ENCODE peak calls at places on chromosomes 12 and 14, in ten cellular contexts. M, P, Q, L, Z, K, U, C, F and D are unnamed samples.

GRCh38 chr12:84033162-84033561 is 879.4 kb downstream of the SLC6A15 start:
- DNase-seq in C (no peak), L (no peak), Z (no peak), P (no peak), F (no peak), K (no peak), M (no peak), Q (no peak), U (no peak), D (no peak)

GRCh38 chr12:67747869-67748760 is 99.6 kb downstream of the DYRK2 start:
- DNase-seq in U (no peak), K (peak; percentile 41), L (no peak), P (peak; percentile 75), C (no peak), M (peak; percentile 42), F (no peak), Z (no peak), Q (no peak), D (peak; percentile 92)

GRCh38 chr12:5050542-5050941 is 6.9 kb downstream of the KCNA5 start:
- DNase-seq in K (no peak), Z (no peak), Q (no peak), P (no peak), C (no peak), M (no peak), L (no peak), U (no peak), F (no peak), D (no peak)

GRCh38 chr12:66144796-66145754 is 14.5 kb upstream of the LLPH start:
- DNase-seq in P (peak; percentile 66), Z (no peak), L (peak; percentile 66), M (peak; percentile 52), K (peak; percentile 80), C (peak; percentile 43), F (no peak), U (no peak), Q (no peak), D (no peak)

GRCh38 chr12:68001486-68002466 is 12.5 kb downstream of the IFNG-AS1 start:
- DNase-seq in M (no peak), Z (no peak), Q (no peak), U (no peak), L (no peak), F (no peak), C (peak; percentile 7), P (peak; percentile 23), K (peak; percentile 8), D (no peak)

GRCh38 chr12:103955811-103956514 is 9.7 kb upstream of the TDG start:
- DNase-seq in F (no peak), U (no peak), P (no peak), M (no peak), Q (no peak), Z (no peak), K (no peak), L (peak; percentile 70), C (no peak), D (no peak)

GRCh38 chr12:106030210-106031175 is 108.3 kb downstream of the NUAK1 start:
- DNase-seq in Q (no peak), K (peak; percentile 98), F (no peak), M (no peak), L (no peak), Z (no peak), U (no peak), P (peak; percentile 64), C (peak; percentile 97), D (peak; percentile 85)

GRCh38 chr14:96167224-96168148 is 37.2 kb upstream of the BDKRB2 start:
- DNase-seq in P (peak; percentile 75), C (peak; percentile 72), M (no peak), U (no peak), L (peak; percentile 46), K (peak; percentile 87), Z (no peak), F (peak; percentile 58), Q (no peak), D (no peak)

GRCh38 chr14:30525833-30526232 is 33.1 kb upstream of the G2E3 start:
- DNase-seq in Z (no peak), M (no peak), K (peak; percentile 21), L (no peak), U (no peak), C (peak; percentile 8), P (no peak), Q (no peak), F (no peak), D (no peak)

GRCh38 chr14:69667938-69668336 is 56.5 kb downstream of the SUSD6 start:
- DNase-seq in L (no peak), M (no peak), P (no peak), C (no peak), F (no peak), Q (no peak), Z (no peak), K (no peak), U (no peak), D (no peak)

GRCh38 chr12:101764393-101764792 is 25.1 kb upstream of the SYCP3 start:
- DNase-seq in P (no peak), C (no peak), Z (no peak), F (no peak), K (no peak), L (no peak), M (no peak), Q (no peak), U (no peak), D (no peak)

GRCh38 chr14:50792058-50792477 is 38.9 kb downstream of the NIN start:
- DNase-seq in M (no peak), C (no peak), K (peak; percentile 79), Q (no peak), F (no peak), L (no peak), Z (peak; percentile 49), U (no peak), P (no peak), D (no peak)

GRCh38 chr14:92970233-92970625 is 47.3 kb downstream of the CHGA start:
- DNase-seq in F (no peak), Z (no peak), C (no peak), K (no peak), P (no peak), L (no peak), M (no peak), U (no peak), Q (no peak), D (no peak)

DNA sequence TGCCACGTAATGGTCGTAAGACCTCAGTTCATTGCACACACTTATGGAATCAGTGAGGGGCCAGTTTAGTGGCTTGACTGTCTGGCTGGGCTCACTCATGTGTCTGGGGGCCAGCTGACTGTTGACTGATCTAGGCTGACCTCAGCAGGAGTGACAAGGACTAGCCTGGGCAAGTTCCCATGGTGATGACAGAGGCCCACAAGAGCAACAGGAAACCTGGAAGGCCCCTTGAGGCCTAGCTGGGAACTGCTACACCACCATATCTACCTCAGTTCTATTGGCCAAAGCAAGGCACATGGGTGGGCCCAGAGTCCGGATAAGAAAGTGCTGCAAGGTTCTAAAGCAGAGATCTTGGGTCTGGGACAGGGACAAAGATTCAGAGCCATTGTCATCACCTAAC is 21.3 kb upstream of the RFLNA start:
- DNase-seq in Z (peak; percentile 30), F (no peak), P (peak; percentile 67), C (no peak), U (no peak), Q (peak; percentile 24), M (peak; percentile 79), K (no peak), L (peak; percentile 94), D (peak; percentile 17)
- TF ChIP-seq CTCF in Z (peak; percentile 57), F (no peak), P (peak; percentile 21), C (peak; percentile 27), U (no peak), Q (peak; percentile 43), M (no peak), K (peak; percentile 30), L (peak; percentile 74), D (peak; percentile 37)

DNA sequence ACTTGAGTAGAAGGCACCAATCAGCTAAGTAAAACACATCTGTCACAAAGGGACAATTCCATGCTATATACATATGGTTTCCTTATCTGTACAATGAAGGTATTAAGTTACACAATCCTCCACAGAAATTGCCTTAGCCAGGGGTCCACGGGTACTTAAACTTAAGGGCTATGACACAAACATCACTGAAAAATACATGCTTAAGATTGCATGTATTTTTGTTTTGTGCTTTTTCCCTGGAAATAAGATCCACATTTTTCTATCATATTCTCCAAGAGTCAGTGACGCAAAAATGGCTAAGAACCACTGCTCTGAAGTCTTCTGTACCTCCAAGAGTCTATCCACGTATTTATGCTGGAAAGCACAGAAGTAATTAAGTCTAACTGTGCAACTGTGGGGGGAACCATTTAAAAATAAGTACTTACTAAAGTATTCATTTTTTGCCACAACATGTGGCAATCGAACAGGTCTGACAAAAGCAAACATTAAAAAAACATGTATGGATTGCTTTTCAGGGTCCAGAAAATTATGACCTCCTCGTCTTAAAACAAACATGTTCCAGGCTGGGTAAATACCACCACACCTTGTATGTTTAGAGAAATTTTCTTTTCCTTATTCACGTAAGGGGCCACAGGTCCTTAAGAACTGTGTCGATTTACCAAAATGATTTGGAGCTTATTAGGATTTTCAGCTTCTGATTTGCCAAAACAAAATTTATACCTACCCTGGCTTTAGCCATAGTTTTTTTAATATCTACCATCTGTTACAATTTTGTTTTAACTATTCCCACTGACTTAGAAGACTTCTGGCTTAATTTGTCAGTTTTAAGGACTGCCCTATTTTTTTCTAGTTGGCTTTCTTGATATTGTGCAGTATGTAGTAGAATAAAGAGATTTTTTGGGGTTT is 2.8 kb downstream of the SLC38A2 start:
- DNase-seq in K (no peak), P (no peak), L (no peak), Q (no peak), F (no peak), M (no peak), U (no peak), Z (no peak), C (no peak), D (no peak)
- H3K4me3 ChIP-seq in K (peak overlapping the region; percentile 95), P (peak overlapping the region; percentile 97), L (peak overlapping the region; percentile 98), Q (peak overlapping the region; percentile 96), F (peak overlapping the region; percentile 90), M (peak overlapping the region; percentile 80), U (peak overlapping the region; percentile 99), Z (peak overlapping the region; percentile 93), C (peak overlapping the region; percentile 88), D (peak overlapping the region; percentile 83)

GRCh38 chr12:116009805-116010204 is 267.7 kb downstream of the MED13L start:
- DNase-seq in C (no peak), M (no peak), Z (no peak), K (no peak), P (no peak), F (no peak), L (no peak), Q (no peak), U (no peak), D (no peak)
- TF ChIP-seq CTCF in C (peak; percentile 26), M (no peak), Z (peak; percentile 43), K (peak; percentile 41), P (peak; percentile 26), F (no peak), L (peak; percentile 72), Q (peak; percentile 9), U (no peak), D (peak; percentile 48)

DNA sequence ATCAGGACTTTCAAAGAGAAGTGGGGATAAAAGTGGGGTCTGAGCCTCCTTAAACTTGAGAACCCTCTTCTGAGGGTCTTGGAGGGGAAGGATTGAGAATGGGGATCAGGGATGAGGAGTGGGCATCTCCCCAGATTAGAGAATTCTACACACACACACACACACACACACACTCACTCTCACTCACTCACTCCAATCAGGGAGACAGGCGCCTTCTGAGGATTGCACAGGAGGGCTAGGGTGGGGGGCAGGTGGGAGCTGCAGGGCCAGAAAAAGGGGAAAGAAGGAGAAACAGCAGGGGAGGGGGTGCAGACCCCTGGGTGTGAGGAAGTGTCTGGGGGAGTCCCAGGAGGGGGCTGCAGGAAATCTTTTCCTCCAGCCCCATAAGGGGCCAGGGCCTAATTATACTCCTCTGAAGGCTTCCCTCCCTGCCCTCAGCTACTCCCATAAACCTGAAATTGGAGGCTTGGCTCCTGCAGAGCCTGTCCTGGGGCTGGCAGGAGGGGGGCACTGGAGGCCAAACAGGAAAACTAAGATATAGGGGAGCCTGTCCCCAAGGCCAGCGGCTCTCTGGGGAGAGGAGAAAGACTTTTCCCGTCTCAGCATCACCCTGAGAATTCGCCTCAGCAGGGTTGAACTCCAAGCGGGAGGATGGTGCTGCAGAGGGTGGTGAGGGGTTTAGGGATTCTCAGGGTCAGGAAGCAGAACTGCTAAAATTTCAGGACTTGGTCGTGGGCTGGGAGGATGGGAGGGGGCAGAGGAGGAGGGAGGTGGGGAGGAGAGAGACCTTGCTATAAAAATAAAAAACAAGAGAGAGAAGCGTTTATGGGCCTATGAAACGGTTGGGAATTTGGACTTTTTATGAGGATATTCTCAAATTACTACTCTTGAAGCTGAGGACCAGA is 1.6 kb downstream of the HOXC9 start:
- DNase-seq in C (no peak), Q (no peak), K (no peak), M (no peak), Z (no peak), P (no peak), U (no peak), F (no peak), L (no peak), D (no peak)
- H3K4me3 ChIP-seq in C (no peak overlapping the region), Q (no peak overlapping the region), K (peak overlapping the region; percentile 83), M (peak overlapping the region; percentile 82), Z (no peak overlapping the region), P (no peak overlapping the region), U (no peak overlapping the region), F (no peak overlapping the region), L (no peak overlapping the region), D (no peak overlapping the region)